ENCODE peak calls at places on chromosomes 12 and 14, in five cellular contexts. One of them, this sample, is unnamed.

GRCh38 chr14:54742492-54743350 is 159.9 kb downstream of the GCH1 start:
- DNase-seq in kidney: no peak
- DNase-seq in fibroblast of pulmonary artery: no peak
- DNase-seq in NCI-H146: no peak
- DNase-seq in activated CD4-positive, alpha-beta T cell treated with anti-CD3 and anti-CD28 coated beads, Interleukin-2, amount 10 ng/mL, durations not matched to agents 7 days and 5 days: no peak
- DNase-seq in this sample: no peak

GRCh38 chr14:104659764-104660523 is 29.5 kb upstream of the INF2 start:
- DNase-seq in fibroblast of pulmonary artery: no peak
- DNase-seq in activated CD4-positive, alpha-beta T cell treated with anti-CD3 and anti-CD28 coated beads, Interleukin-2, amount 10 ng/mL, durations not matched to agents 7 days and 5 days: no peak
- DNase-seq in NCI-H146: no peak
- DNase-seq in kidney: no peak
- DNase-seq in this sample: no peak

GRCh38 chr12:64618953-64619590 is 8.8 kb downstream of the RASSF3 start:
- DNase-seq in activated CD4-positive, alpha-beta T cell treated with anti-CD3 and anti-CD28 coated beads, Interleukin-2, amount 10 ng/mL, durations not matched to agents 7 days and 5 days: no peak
- DNase-seq in NCI-H146: no peak
- DNase-seq in fibroblast of pulmonary artery: peak
- DNase-seq in kidney: no peak
- DNase-seq in this sample: no peak

GRCh38 chr12:113314121-113314529 is 20.8 kb downstream of the SLC8B1 start:
- DNase-seq in activated CD4-positive, alpha-beta T cell treated with anti-CD3 and anti-CD28 coated beads, Interleukin-2, amount 10 ng/mL, durations not matched to agents 7 days and 5 days: no peak
- DNase-seq in kidney: no peak
- DNase-seq in fibroblast of pulmonary artery: peak
- DNase-seq in NCI-H146: no peak
- DNase-seq in this sample: no peak

GRCh38 chr12:58671196-58671595 is 249.1 kb downstream of the LRIG3 start:
- DNase-seq in activated CD4-positive, alpha-beta T cell treated with anti-CD3 and anti-CD28 coated beads, Interleukin-2, amount 10 ng/mL, durations not matched to agents 7 days and 5 days: no peak
- DNase-seq in fibroblast of pulmonary artery: no peak
- DNase-seq in kidney: no peak
- DNase-seq in NCI-H146: no peak
- DNase-seq in this sample: no peak

GRCh38 chr12:90172524-90172923 is 463.9 kb upstream of the ATP2B1 start:
- DNase-seq in fibroblast of pulmonary artery: no peak
- DNase-seq in activated CD4-positive, alpha-beta T cell treated with anti-CD3 and anti-CD28 coated beads, Interleukin-2, amount 10 ng/mL, durations not matched to agents 7 days and 5 days: no peak
- DNase-seq in kidney: no peak
- DNase-seq in NCI-H146: no peak
- DNase-seq in this sample: no peak

GRCh38 chr12:116263431-116263830 is 14.1 kb downstream of the MED13L start:
- DNase-seq in fibroblast of pulmonary artery: no peak
- DNase-seq in NCI-H146: no peak
- DNase-seq in activated CD4-positive, alpha-beta T cell treated with anti-CD3 and anti-CD28 coated beads, Interleukin-2, amount 10 ng/mL, durations not matched to agents 7 days and 5 days: no peak
- DNase-seq in kidney: no peak
- DNase-seq in this sample: no peak

GRCh38 chr14:90839889-90840266 is 23.6 kb upstream of the TTC7B start:
- DNase-seq in activated CD4-positive, alpha-beta T cell treated with anti-CD3 and anti-CD28 coated beads, Interleukin-2, amount 10 ng/mL, durations not matched to agents 7 days and 5 days: no peak
- DNase-seq in NCI-H146: no peak
- DNase-seq in fibroblast of pulmonary artery: no peak
- DNase-seq in kidney: peak
- DNase-seq in this sample: no peak